ENCODE peak calls at places on chromosomes 16 and 17, in four cellular contexts. L is kidney tubule cell, F is lower lobe of right lung, H is AG08396. Q is an unnamed sample.

GRCh38 chr17:42275527-42276358 is 448 bp downstream of the STAT5B start:
- DNase-seq in L (peak), F (no peak), H (peak), Q (no peak)

GRCh38 chr17:49882434-49882833 is 34.6 kb upstream of the TAC4 start:
- DNase-seq in L (no peak), F (no peak), H (no peak), Q (no peak)

GRCh38 chr17:64277831-64278562 is 14.9 kb upstream of the TEX2 start:
- DNase-seq in L (no peak), F (no peak), H (no peak), Q (no peak)

GRCh38 chr17:62444063-62444462 is 20.4 kb downstream of the METTL2A start:
- DNase-seq in L (no peak), F (no peak), H (no peak), Q (no peak)

GRCh38 chr17:75047398-75048098 is 523 bp downstream of the KCTD2 start:
- DNase-seq in L (no peak), F (peak), H (peak), Q (peak)

GRCh38 chr17:27904534-27904933 is 11.4 kb upstream of the LYRM9 start:
- DNase-seq in L (no peak), F (no peak), H (no peak), Q (no peak)

GRCh38 chr17:67046398-67046797 is 2.0 kb downstream of the CACNG1 start:
- DNase-seq in L (no peak), F (no peak), H (no peak), Q (no peak)

GRCh38 chr17:56173958-56174357 is 20.7 kb downstream of the ANKFN1 start:
- DNase-seq in L (no peak), F (no peak), H (no peak), Q (no peak)

GRCh38 chr16:87878704-87879103 is 9.4 kb upstream of the SLC7A5 start:
- DNase-seq in L (no peak), F (no peak), H (no peak), Q (no peak)

GRCh38 chr16:50683689-50684374 is 2.7 kb upstream of the SNX20 start:
- DNase-seq in L (no peak), F (no peak), H (no peak), Q (peak)

GRCh38 chr17:38734235-38734633 is 4.1 kb downstream of the CISD3 start:
- DNase-seq in L (no peak), F (no peak), H (no peak), Q (no peak)

GRCh38 chr17:42076797-42077559 is 21.3 kb downstream of the ZNF385C start:
- DNase-seq in L (no peak), F (no peak), H (no peak), Q (no peak)

GRCh38 chr17:45251931-45252330 is 10.0 kb downstream of the SPATA32 start:
- DNase-seq in L (no peak), F (no peak), H (no peak), Q (no peak)

GRCh38 chr17:35752471-35752870 is 568 bp downstream of the GAS2L2 start:
- DNase-seq in L (peak), F (no peak), H (no peak), Q (no peak)

GRCh38 chr16:31430380-31431052 is 2.4 kb upstream of the COX6A2 start:
- DNase-seq in L (no peak), F (no peak), H (no peak), Q (no peak)

GRCh38 chr17:83082435-83082834 is 3.0 kb downstream of the METRNL start:
- DNase-seq in L (no peak), F (no peak), H (no peak), Q (no peak)

GRCh38 chr17:8075574-8076342 is 11.8 kb downstream of the ALOX12B start:
- DNase-seq in L (no peak), F (peak), H (no peak), Q (no peak)

GRCh38 chr17:40514013-40514875 is 12.8 kb upstream of the TNS4 start:
- DNase-seq in L (no peak), F (no peak), H (no peak), Q (no peak)